ENCODE peak calls at places on chromosomes 6 and 20, in nine cellular contexts. K is astrocyte, O is Caco-2, Z is GM06990, M is fibroblast of mammary gland, B is left lung, C is Peyer's patch, L is mammary epithelial cell, D is heart right ventricle. J is an unnamed sample.
A peak's percentile ranks its signal among the peaks of the same experiment; 100 is the strongest.

GRCh38 chr20:62133051-62133845 is 9.9 kb downstream of the PSMA7 start:
- DNase-seq in C (no peak), M (peak; percentile 43), Z (no peak), L (no peak), K (peak; percentile 27), D (peak; percentile 43), B (peak; percentile 82), O (no peak), J (no peak)

GRCh38 chr20:10668677-10669368 is 5.0 kb downstream of the JAG1 start:
- DNase-seq in B (no peak), C (no peak), L (no peak), K (no peak), Z (no peak), D (no peak), M (no peak), O (no peak), J (peak; percentile 37)

GRCh38 chr6:11296449-11297375 is 64.2 kb upstream of the NEDD9 start:
- DNase-seq in L (no peak), M (no peak), C (no peak), D (no peak), B (no peak), O (peak; percentile 69), K (no peak), Z (no peak), J (no peak)

GRCh38 chr6:152598858-152599537 is 38.2 kb downstream of the SYNE1 start:
- DNase-seq in C (no peak), D (no peak), O (peak; percentile 35), K (no peak), B (no peak), L (no peak), M (peak; percentile 52), Z (no peak), J (no peak)

GRCh38 chr6:166658115-166658791 is 31.2 kb upstream of the RPS6KA2 start:
- DNase-seq in O (no peak), Z (no peak), L (no peak), M (no peak), C (no peak), D (no peak), B (no peak), K (no peak), J (no peak)

GRCh38 chr6:3959385-3959784 is 110.2 kb downstream of the FAM50B start:
- DNase-seq in C (no peak), K (no peak), B (no peak), Z (no peak), M (no peak), O (no peak), L (no peak), D (no peak), J (no peak)

GRCh38 chr6:141968632-141969031 is 164.1 kb upstream of the GJE1 start:
- DNase-seq in C (no peak), Z (no peak), K (no peak), B (no peak), D (no peak), M (no peak), O (no peak), L (no peak), J (no peak)

GRCh38 chr6:122530440-122531046 is 58.9 kb upstream of the SERINC1 start:
- DNase-seq in D (no peak), L (peak; percentile 62), Z (peak; percentile 2), O (peak; percentile 66), M (peak; percentile 68), C (peak; percentile 22), B (no peak), K (peak; percentile 34), J (peak; percentile 75)

GRCh38 chr6:150729188-150729748 is 129.6 kb downstream of the PLEKHG1 start:
- DNase-seq in D (no peak), L (no peak), B (no peak), C (no peak), O (no peak), Z (no peak), K (no peak), M (no peak), J (no peak)

GRCh38 chr20:9886227-9886626 is 47.4 kb upstream of the PAK5 start:
- DNase-seq in K (peak; percentile 30), D (no peak), C (no peak), B (no peak), O (no peak), Z (no peak), L (peak; percentile 44), M (peak; percentile 64), J (no peak)

GRCh38 chr6:167750956-167751358 is 75.8 kb upstream of the AFDN start:
- DNase-seq in K (no peak), L (peak; percentile 13), M (no peak), C (no peak), D (peak; percentile 66), B (peak; percentile 84), O (peak; percentile 90), Z (no peak), J (peak; percentile 79)

GRCh38 chr20:24493181-24493580 is 23.8 kb downstream of the SYNDIG1 start:
- DNase-seq in D (no peak), O (no peak), K (no peak), C (no peak), M (no peak), B (no peak), Z (no peak), L (no peak), J (no peak)

GRCh38 chr20:32970115-32970972 is 33.9 kb downstream of the SUN5 start:
- DNase-seq in D (no peak), O (no peak), M (no peak), K (no peak), L (no peak), Z (no peak), B (no peak), C (no peak), J (no peak)

GRCh38 chr6:129345890-129346289 is 364.1 kb downstream of the ARHGAP18 start:
- DNase-seq in B (no peak), O (no peak), L (peak; percentile 46), M (peak; percentile 89), K (peak; percentile 85), D (no peak), Z (no peak), C (no peak), J (peak; percentile 71)

GRCh38 chr6:108157972-108158441 is 7.8 kb upstream of the NR2E1 start:
- DNase-seq in K (no peak), M (no peak), Z (no peak), O (no peak), C (no peak), L (no peak), D (no peak), B (no peak), J (no peak)
- H3K4me3 ChIP-seq in K (no peak overlapping the region), M (no peak overlapping the region), Z (no peak overlapping the region), O (peak overlapping the region; percentile 39), C (no peak overlapping the region), L (no peak overlapping the region), D (peak overlapping the region; percentile 40), B (no peak overlapping the region), J (no peak overlapping the region)

GRCh38 chr6:26260110-26260637 is 104.8 kb upstream of the BTN3A2 start:
- DNase-seq in D (no peak), K (no peak), C (no peak), Z (no peak), L (no peak), B (no peak), O (peak; percentile 54), M (no peak), J (no peak)

GRCh38 chr6:26258199-26258977 is 106.6 kb upstream of the BTN3A2 start:
- DNase-seq in O (no peak), M (peak; percentile 14), B (no peak), L (no peak), D (no peak), C (no peak), Z (no peak), K (no peak), J (peak; percentile 16)

GRCh38 chr6:26254666-26255176 is 110.3 kb upstream of the BTN3A2 start:
- DNase-seq in Z (no peak), D (no peak), C (no peak), L (no peak), M (no peak), B (no peak), K (no peak), O (no peak), J (no peak)

GRCh38 chr6:26260791-26261484 is 104.1 kb upstream of the BTN3A2 start:
- DNase-seq in Z (no peak), L (no peak), B (no peak), O (no peak), K (no peak), D (no peak), C (no peak), M (no peak), J (no peak)

DNA sequence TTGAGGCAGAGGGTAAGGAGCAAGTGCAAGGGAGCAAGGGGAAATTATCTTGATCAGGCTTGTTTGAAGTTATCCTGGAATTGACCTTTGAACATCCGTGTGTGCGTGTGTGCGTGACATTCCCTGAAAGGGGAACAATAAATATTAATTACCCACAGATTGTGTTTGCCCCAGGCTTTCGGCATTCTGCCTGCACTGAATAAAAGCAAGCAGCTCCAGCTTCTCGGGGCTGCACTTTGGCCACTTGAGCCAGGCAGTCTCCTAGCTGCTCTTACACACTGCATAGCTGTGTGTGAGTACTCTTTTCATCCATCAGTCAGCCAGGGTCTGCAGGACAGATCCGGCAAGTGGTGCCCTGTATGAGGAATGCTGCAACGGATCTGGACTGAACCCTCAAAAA is 107.7 kb upstream of the BTN3A2 start:
- DNase-seq in L (no peak), O (peak; percentile 85), C (no peak), D (no peak), K (no peak), B (no peak), Z (no peak), M (no peak), J (no peak)
- TF ChIP-seq CTCF in L (no peak), O (no peak), C (no peak), D (no peak), K (no peak), B (no peak), Z (no peak), M (no peak), J (no peak)

GRCh38 chr6:132817554-132818403 is 3.4 kb downstream of the RPS12 start:
- DNase-seq in M (no peak), O (no peak), Z (no peak), D (no peak), L (no peak), K (no peak), B (no peak), C (no peak), J (no peak)
- H3K4me3 ChIP-seq in M (no peak overlapping the region), O (no peak overlapping the region), Z (no peak overlapping the region), D (no peak overlapping the region), L (no peak overlapping the region), K (no peak overlapping the region), B (no peak overlapping the region), C (no peak overlapping the region), J (no peak overlapping the region)

GRCh38 chr20:8361779-8362178 is 229.7 kb downstream of the PLCB1 start:
- DNase-seq in L (no peak), B (no peak), D (no peak), K (no peak), M (no peak), C (no peak), Z (no peak), O (no peak), J (no peak)

GRCh38 chr20:8363970-8364733 is 232.1 kb downstream of the PLCB1 start:
- DNase-seq in Z (no peak), L (no peak), M (no peak), O (no peak), B (no peak), C (no peak), D (no peak), K (no peak), J (no peak)

GRCh38 chr20:8362457-8362856 is 230.4 kb downstream of the PLCB1 start:
- DNase-seq in Z (no peak), B (no peak), D (no peak), M (no peak), O (no peak), C (no peak), K (no peak), L (no peak), J (no peak)

GRCh38 chr20:8360035-8360434 is 228.0 kb downstream of the PLCB1 start:
- DNase-seq in D (no peak), L (no peak), K (no peak), O (no peak), Z (no peak), C (no peak), B (no peak), M (no peak), J (no peak)

GRCh38 chr20:8361008-8361652 is 229.1 kb downstream of the PLCB1 start:
- DNase-seq in M (peak; percentile 69), B (no peak), D (no peak), L (peak; percentile 11), O (no peak), C (no peak), K (peak; percentile 67), Z (no peak), J (peak; percentile 1)
- TF ChIP-seq CTCF in M (peak; percentile 25), B (no peak), D (peak; percentile 46), L (no peak), O (no peak), C (peak; percentile 20), K (no peak), Z (no peak), J (no peak)

J was measured in epithelial cell of esophagus.